ENCODE peak calls at places on chromosomes 4 and X, in nine cellular contexts. One of them, this sample, is unnamed.

GRCh38 chrX:39263946-39264483 is 462.8 kb downstream of the MID1IP1 start:
- DNase-seq in HL-60: no peak
- DNase-seq in activated CD4-positive, alpha-beta T cell treated with anti-CD3 and anti-CD28 coated beads, Interleukin-2, amount 10 ng/mL, durations not matched to agents 7 days and 5 days: no peak
- DNase-seq in Caki2: no peak
- DNase-seq in adipocyte: no peak
- DNase-seq in KBM-7: no peak
- DNase-seq in T-helper 17 cell: no peak
- DNase-seq in EL: no peak
- DNase-seq in stomach: no peak
- DNase-seq in this sample: no peak

GRCh38 chr4:177118596-177118995 is 191.1 kb upstream of the NEIL3 start:
- DNase-seq in EL: peak
- DNase-seq in stomach: no peak
- DNase-seq in Caki2: no peak
- DNase-seq in T-helper 17 cell: no peak
- DNase-seq in KBM-7: no peak
- DNase-seq in activated CD4-positive, alpha-beta T cell treated with anti-CD3 and anti-CD28 coated beads, Interleukin-2, amount 10 ng/mL, durations not matched to agents 7 days and 5 days: no peak
- DNase-seq in adipocyte: peak
- DNase-seq in HL-60: no peak
- DNase-seq in this sample: peak

GRCh38 chr4:183905081-183905592 is at the start of gene STOX2:
- DNase-seq in stomach: peak
- DNase-seq in activated CD4-positive, alpha-beta T cell treated with anti-CD3 and anti-CD28 coated beads, Interleukin-2, amount 10 ng/mL, durations not matched to agents 7 days and 5 days: peak
- DNase-seq in T-helper 17 cell: no peak
- DNase-seq in Caki2: peak
- DNase-seq in KBM-7: peak
- DNase-seq in EL: peak
- DNase-seq in HL-60: peak
- DNase-seq in adipocyte: peak
- DNase-seq in this sample: peak

GRCh38 chr4:53507671-53508286 is 83.5 kb downstream of the LNX1 start:
- DNase-seq in activated CD4-positive, alpha-beta T cell treated with anti-CD3 and anti-CD28 coated beads, Interleukin-2, amount 10 ng/mL, durations not matched to agents 7 days and 5 days: no peak
- DNase-seq in adipocyte: no peak
- DNase-seq in KBM-7: no peak
- DNase-seq in EL: no peak
- DNase-seq in T-helper 17 cell: no peak
- DNase-seq in HL-60: no peak
- DNase-seq in Caki2: peak
- DNase-seq in stomach: peak
- DNase-seq in this sample: peak

GRCh38 chr4:32485976-32486375 is 1765.8 kb downstream of the PCDH7 start:
- DNase-seq in adipocyte: peak
- DNase-seq in HL-60: no peak
- DNase-seq in activated CD4-positive, alpha-beta T cell treated with anti-CD3 and anti-CD28 coated beads, Interleukin-2, amount 10 ng/mL, durations not matched to agents 7 days and 5 days: no peak
- DNase-seq in KBM-7: no peak
- DNase-seq in stomach: no peak
- DNase-seq in Caki2: no peak
- DNase-seq in EL: no peak
- DNase-seq in T-helper 17 cell: no peak
- DNase-seq in this sample: no peak

GRCh38 chr4:124526760-124527159 is 185.8 kb downstream of the ANKRD50 start:
- DNase-seq in HL-60: no peak
- DNase-seq in activated CD4-positive, alpha-beta T cell treated with anti-CD3 and anti-CD28 coated beads, Interleukin-2, amount 10 ng/mL, durations not matched to agents 7 days and 5 days: no peak
- DNase-seq in Caki2: no peak
- DNase-seq in EL: no peak
- DNase-seq in KBM-7: no peak
- DNase-seq in T-helper 17 cell: no peak
- DNase-seq in adipocyte: no peak
- DNase-seq in stomach: no peak
- DNase-seq in this sample: no peak

GRCh38 chr4:120658772-120659171 is 263.8 kb downstream of the PRDM5 start:
- DNase-seq in stomach: no peak
- DNase-seq in HL-60: peak
- DNase-seq in EL: no peak
- DNase-seq in T-helper 17 cell: no peak
- DNase-seq in Caki2: no peak
- DNase-seq in KBM-7: peak
- DNase-seq in activated CD4-positive, alpha-beta T cell treated with anti-CD3 and anti-CD28 coated beads, Interleukin-2, amount 10 ng/mL, durations not matched to agents 7 days and 5 days: no peak
- DNase-seq in adipocyte: no peak
- DNase-seq in this sample: no peak

GRCh38 chr4:110287130-110287529 is 88.7 kb upstream of the ELOVL6 start:
- DNase-seq in adipocyte: peak
- DNase-seq in EL: peak
- DNase-seq in stomach: no peak
- DNase-seq in Caki2: no peak
- DNase-seq in activated CD4-positive, alpha-beta T cell treated with anti-CD3 and anti-CD28 coated beads, Interleukin-2, amount 10 ng/mL, durations not matched to agents 7 days and 5 days: no peak
- DNase-seq in KBM-7: no peak
- DNase-seq in HL-60: no peak
- DNase-seq in T-helper 17 cell: no peak
- DNase-seq in this sample: peak

GRCh38 chr4:5566991-5567390 is 141.4 kb downstream of the EVC2 start:
- DNase-seq in EL: no peak
- DNase-seq in Caki2: no peak
- DNase-seq in adipocyte: no peak
- DNase-seq in T-helper 17 cell: no peak
- DNase-seq in HL-60: no peak
- DNase-seq in stomach: no peak
- DNase-seq in activated CD4-positive, alpha-beta T cell treated with anti-CD3 and anti-CD28 coated beads, Interleukin-2, amount 10 ng/mL, durations not matched to agents 7 days and 5 days: no peak
- DNase-seq in KBM-7: no peak
- DNase-seq in this sample: peak

GRCh38 chr4:8439914-8440490 is 521 bp downstream of the ACOX3 start:
- DNase-seq in adipocyte: no peak
- DNase-seq in T-helper 17 cell: no peak
- DNase-seq in EL: no peak
- DNase-seq in stomach: no peak
- DNase-seq in Caki2: no peak
- DNase-seq in KBM-7: no peak
- DNase-seq in activated CD4-positive, alpha-beta T cell treated with anti-CD3 and anti-CD28 coated beads, Interleukin-2, amount 10 ng/mL, durations not matched to agents 7 days and 5 days: peak
- DNase-seq in HL-60: peak
- DNase-seq in this sample: peak

GRCh38 chr4:41692717-41693345 is 55.7 kb downstream of the PHOX2B start:
- DNase-seq in stomach: peak
- DNase-seq in EL: peak
- DNase-seq in activated CD4-positive, alpha-beta T cell treated with anti-CD3 and anti-CD28 coated beads, Interleukin-2, amount 10 ng/mL, durations not matched to agents 7 days and 5 days: peak
- DNase-seq in Caki2: peak
- DNase-seq in KBM-7: peak
- DNase-seq in HL-60: peak
- DNase-seq in T-helper 17 cell: no peak
- DNase-seq in adipocyte: peak
- DNase-seq in this sample: peak

GRCh38 chr4:163263601-163264000 is 68.8 kb downstream of the NPY1R start:
- DNase-seq in adipocyte: no peak
- DNase-seq in HL-60: no peak
- DNase-seq in Caki2: no peak
- DNase-seq in activated CD4-positive, alpha-beta T cell treated with anti-CD3 and anti-CD28 coated beads, Interleukin-2, amount 10 ng/mL, durations not matched to agents 7 days and 5 days: no peak
- DNase-seq in stomach: no peak
- DNase-seq in KBM-7: no peak
- DNase-seq in T-helper 17 cell: no peak
- DNase-seq in EL: no peak
- DNase-seq in this sample: no peak

GRCh38 chr4:140071043-140071442 is 82.9 kb downstream of the MAML3 start:
- DNase-seq in activated CD4-positive, alpha-beta T cell treated with anti-CD3 and anti-CD28 coated beads, Interleukin-2, amount 10 ng/mL, durations not matched to agents 7 days and 5 days: no peak
- DNase-seq in HL-60: no peak
- DNase-seq in Caki2: no peak
- DNase-seq in adipocyte: no peak
- DNase-seq in stomach: no peak
- DNase-seq in T-helper 17 cell: no peak
- DNase-seq in KBM-7: no peak
- DNase-seq in EL: no peak
- DNase-seq in this sample: no peak

GRCh38 chrX:19879742-19880378 is 7.5 kb downstream of the SH3KBP1 start:
- DNase-seq in EL: no peak
- DNase-seq in HL-60: no peak
- DNase-seq in adipocyte: no peak
- DNase-seq in stomach: no peak
- DNase-seq in KBM-7: peak
- DNase-seq in T-helper 17 cell: no peak
- DNase-seq in activated CD4-positive, alpha-beta T cell treated with anti-CD3 and anti-CD28 coated beads, Interleukin-2, amount 10 ng/mL, durations not matched to agents 7 days and 5 days: no peak
- DNase-seq in Caki2: peak
- DNase-seq in this sample: peak

GRCh38 chr4:55183926-55184599 is 58.7 kb upstream of the KDR start:
- DNase-seq in activated CD4-positive, alpha-beta T cell treated with anti-CD3 and anti-CD28 coated beads, Interleukin-2, amount 10 ng/mL, durations not matched to agents 7 days and 5 days: no peak
- DNase-seq in KBM-7: no peak
- DNase-seq in EL: peak
- DNase-seq in Caki2: peak
- DNase-seq in adipocyte: peak
- DNase-seq in stomach: peak
- DNase-seq in T-helper 17 cell: no peak
- DNase-seq in HL-60: no peak
- DNase-seq in this sample: peak

This sample was measured in RPMI7951.